ENCODE peak calls at places on chromosomes 1 and 21, in eight cellular contexts. One of them, this sample, is unnamed.
A peak's percentile ranks its signal among the peaks of the same experiment; 100 is the strongest.

GRCh38 chr1:63731117-63732043 is 42.4 kb upstream of the ROR1 start:
- DNase-seq in vagina: peak; percentile 58
- DNase-seq in sigmoid colon: no peak
- DNase-seq in H1: no peak
- DNase-seq in HepG2: no peak
- DNase-seq in transverse colon: peak; percentile 23
- DNase-seq in GM12892: no peak
- DNase-seq in breast epithelium: no peak
- DNase-seq in this sample: no peak

GRCh38 chr1:24856787-24857527 is 73.1 kb downstream of the RUNX3 start:
- DNase-seq in vagina: no peak
- DNase-seq in sigmoid colon: no peak
- DNase-seq in H1: no peak
- DNase-seq in HepG2: no peak
- DNase-seq in transverse colon: no peak
- DNase-seq in GM12892: no peak
- DNase-seq in breast epithelium: no peak
- DNase-seq in this sample: no peak

GRCh38 chr1:228236744-228237143 is 28.9 kb downstream of the OBSCN start:
- DNase-seq in vagina: no peak
- DNase-seq in sigmoid colon: no peak
- DNase-seq in H1: no peak
- DNase-seq in HepG2: peak; percentile 55
- DNase-seq in transverse colon: peak; percentile 64
- DNase-seq in GM12892: no peak
- DNase-seq in breast epithelium: no peak
- DNase-seq in this sample: no peak

GRCh38 chr1:183883629-183884028 is 78.7 kb downstream of the RGL1 start:
- DNase-seq in vagina: no peak
- DNase-seq in sigmoid colon: no peak
- DNase-seq in H1: no peak
- DNase-seq in HepG2: no peak
- DNase-seq in transverse colon: peak; percentile 14
- DNase-seq in GM12892: no peak
- DNase-seq in breast epithelium: no peak
- DNase-seq in this sample: no peak

GRCh38 chr1:220221670-220222069 is 50.6 kb downstream of the RAB3GAP2 start:
- DNase-seq in vagina: no peak
- DNase-seq in sigmoid colon: no peak
- DNase-seq in H1: no peak
- DNase-seq in HepG2: no peak
- DNase-seq in transverse colon: no peak
- DNase-seq in GM12892: no peak
- DNase-seq in breast epithelium: no peak
- DNase-seq in this sample: no peak

GRCh38 chr1:25197235-25197930 is 34.9 kb downstream of the SYF2 start:
- DNase-seq in vagina: no peak
- DNase-seq in sigmoid colon: no peak
- DNase-seq in H1: no peak
- DNase-seq in HepG2: peak; percentile 72
- DNase-seq in transverse colon: no peak
- DNase-seq in GM12892: no peak
- DNase-seq in breast epithelium: no peak
- DNase-seq in this sample: no peak

GRCh38 chr1:244863491-244864252 is 671 bp downstream of the HNRNPU start:
- DNase-seq in vagina: no peak
- DNase-seq in sigmoid colon: no peak
- DNase-seq in H1: no peak
- DNase-seq in HepG2: no peak
- DNase-seq in transverse colon: peak; percentile 45
- DNase-seq in GM12892: no peak
- DNase-seq in breast epithelium: peak; percentile 38
- DNase-seq in this sample: peak; percentile 21

GRCh38 chr1:14366361-14367018 is 232.0 kb upstream of the KAZN start:
- DNase-seq in vagina: no peak
- DNase-seq in sigmoid colon: no peak
- DNase-seq in H1: no peak
- DNase-seq in HepG2: no peak
- DNase-seq in transverse colon: no peak
- DNase-seq in GM12892: no peak
- DNase-seq in breast epithelium: no peak
- DNase-seq in this sample: no peak

GRCh38 chr21:41431788-41432548 is 5.9 kb downstream of the MX1 start:
- DNase-seq in vagina: peak; percentile 77
- DNase-seq in sigmoid colon: no peak
- DNase-seq in H1: no peak
- DNase-seq in HepG2: no peak
- DNase-seq in transverse colon: peak; percentile 61
- DNase-seq in GM12892: peak; percentile 27
- DNase-seq in breast epithelium: no peak
- DNase-seq in this sample: no peak

GRCh38 chr1:56309065-56309464 is 270.3 kb downstream of the PLPP3 start:
- DNase-seq in vagina: no peak
- DNase-seq in sigmoid colon: no peak
- DNase-seq in H1: no peak
- DNase-seq in HepG2: no peak
- DNase-seq in transverse colon: no peak
- DNase-seq in GM12892: no peak
- DNase-seq in breast epithelium: no peak
- DNase-seq in this sample: no peak

GRCh38 chr21:21003701-21004100 is 5.5 kb downstream of the NCAM2 start:
- DNase-seq in vagina: no peak
- DNase-seq in sigmoid colon: no peak
- DNase-seq in H1: no peak
- DNase-seq in HepG2: peak; percentile 29
- DNase-seq in transverse colon: no peak
- DNase-seq in GM12892: no peak
- DNase-seq in breast epithelium: no peak
- DNase-seq in this sample: no peak

GRCh38 chr1:170668301-170668789 is 4.4 kb downstream of the PRRX1 start:
- DNase-seq in vagina: no peak
- DNase-seq in sigmoid colon: no peak
- DNase-seq in H1: no peak
- DNase-seq in HepG2: no peak
- DNase-seq in transverse colon: no peak
- DNase-seq in GM12892: no peak
- DNase-seq in breast epithelium: no peak
- DNase-seq in this sample: no peak

GRCh38 chr1:84907095-84907827 is 14.3 kb upstream of the LPAR3 start:
- DNase-seq in vagina: no peak
- DNase-seq in sigmoid colon: no peak
- DNase-seq in H1: no peak
- DNase-seq in HepG2: no peak
- DNase-seq in transverse colon: no peak
- DNase-seq in GM12892: no peak
- DNase-seq in breast epithelium: no peak
- DNase-seq in this sample: no peak

GRCh38 chr1:179876289-179876715 is 1.3 kb downstream of the TOR1AIP2 start:
- DNase-seq in vagina: no peak
- DNase-seq in sigmoid colon: no peak
- DNase-seq in H1: no peak
- DNase-seq in HepG2: peak; percentile 73
- DNase-seq in transverse colon: peak; percentile 10
- DNase-seq in GM12892: no peak
- DNase-seq in breast epithelium: no peak
- DNase-seq in this sample: peak; percentile 16

GRCh38 chr1:7954683-7955082 is 6.8 kb upstream of the PARK7 start:
- DNase-seq in vagina: no peak
- DNase-seq in sigmoid colon: no peak
- DNase-seq in H1: no peak
- DNase-seq in HepG2: no peak
- DNase-seq in transverse colon: no peak
- DNase-seq in GM12892: no peak
- DNase-seq in breast epithelium: no peak
- DNase-seq in this sample: no peak

GRCh38 chr1:7948950-7949349 is 8.3 kb upstream of the TNFRSF9 start:
- DNase-seq in vagina: no peak
- DNase-seq in sigmoid colon: no peak
- DNase-seq in H1: no peak
- DNase-seq in HepG2: no peak
- DNase-seq in transverse colon: no peak
- DNase-seq in GM12892: no peak
- DNase-seq in breast epithelium: no peak
- DNase-seq in this sample: no peak

GRCh38 chr1:7956218-7957032 is 5.1 kb upstream of the PARK7 start:
- DNase-seq in vagina: no peak
- DNase-seq in sigmoid colon: no peak
- DNase-seq in H1: no peak
- DNase-seq in HepG2: no peak
- DNase-seq in transverse colon: no peak
- DNase-seq in GM12892: no peak
- DNase-seq in breast epithelium: no peak
- DNase-seq in this sample: no peak

DNA sequence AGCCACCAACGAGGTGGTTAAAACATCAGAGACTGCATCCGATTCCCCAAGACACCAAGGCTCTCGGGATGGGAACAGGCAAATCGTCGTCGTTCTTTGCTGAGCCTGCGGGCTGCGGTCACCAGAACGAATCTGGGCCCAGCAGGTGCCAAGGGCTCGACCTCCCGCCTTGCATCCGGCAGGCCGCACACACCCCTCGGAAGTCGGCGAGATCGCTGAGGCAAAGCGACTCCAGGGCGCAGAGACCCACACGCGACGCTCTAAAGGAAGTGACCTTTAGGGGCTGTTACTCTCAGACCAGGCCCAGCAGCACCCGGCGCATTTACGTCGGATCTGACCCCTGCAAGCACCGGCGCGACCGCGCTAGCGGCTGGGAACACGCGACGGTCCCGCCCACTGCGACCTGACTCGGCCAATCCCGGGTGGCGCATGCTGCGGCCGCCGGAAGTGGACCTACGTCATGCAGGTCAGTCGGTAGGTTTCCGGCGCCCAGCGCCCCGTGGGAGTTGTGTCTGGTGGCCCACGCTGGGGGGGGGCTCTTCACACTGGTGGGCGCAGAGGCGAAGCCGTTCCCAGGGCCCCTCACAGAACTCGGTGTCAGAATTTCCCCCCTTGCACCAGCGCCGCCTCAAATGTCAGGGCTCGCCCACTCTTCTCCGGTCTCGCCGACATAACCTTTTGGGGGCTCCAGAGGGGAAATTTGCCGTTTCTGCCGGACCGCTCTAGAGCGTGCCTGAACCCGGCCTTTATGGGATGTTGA is 7.5 kb upstream of the PARK7 start:
- DNase-seq in vagina: no peak
- DNase-seq in sigmoid colon: peak; percentile 98
- DNase-seq in H1: peak; percentile 53
- DNase-seq in HepG2: peak; percentile 82
- DNase-seq in transverse colon: peak; percentile 96
- DNase-seq in GM12892: peak; percentile 77
- DNase-seq in breast epithelium: peak; percentile 91
- DNase-seq in this sample: peak; percentile 85
- TF ChIP-seq POLR2AphosphoS5 in vagina: peak; percentile 88
- TF ChIP-seq POLR2AphosphoS5 in sigmoid colon: peak; percentile 90
- TF ChIP-seq POLR2AphosphoS5 in H1: no peak
- TF ChIP-seq POLR2AphosphoS5 in HepG2: peak; percentile 57
- TF ChIP-seq POLR2AphosphoS5 in transverse colon: peak; percentile 88
- TF ChIP-seq POLR2AphosphoS5 in GM12892: peak; percentile 69
- TF ChIP-seq POLR2AphosphoS5 in breast epithelium: peak; percentile 80
- TF ChIP-seq POLR2AphosphoS5 in this sample: peak; percentile 88

DNA sequence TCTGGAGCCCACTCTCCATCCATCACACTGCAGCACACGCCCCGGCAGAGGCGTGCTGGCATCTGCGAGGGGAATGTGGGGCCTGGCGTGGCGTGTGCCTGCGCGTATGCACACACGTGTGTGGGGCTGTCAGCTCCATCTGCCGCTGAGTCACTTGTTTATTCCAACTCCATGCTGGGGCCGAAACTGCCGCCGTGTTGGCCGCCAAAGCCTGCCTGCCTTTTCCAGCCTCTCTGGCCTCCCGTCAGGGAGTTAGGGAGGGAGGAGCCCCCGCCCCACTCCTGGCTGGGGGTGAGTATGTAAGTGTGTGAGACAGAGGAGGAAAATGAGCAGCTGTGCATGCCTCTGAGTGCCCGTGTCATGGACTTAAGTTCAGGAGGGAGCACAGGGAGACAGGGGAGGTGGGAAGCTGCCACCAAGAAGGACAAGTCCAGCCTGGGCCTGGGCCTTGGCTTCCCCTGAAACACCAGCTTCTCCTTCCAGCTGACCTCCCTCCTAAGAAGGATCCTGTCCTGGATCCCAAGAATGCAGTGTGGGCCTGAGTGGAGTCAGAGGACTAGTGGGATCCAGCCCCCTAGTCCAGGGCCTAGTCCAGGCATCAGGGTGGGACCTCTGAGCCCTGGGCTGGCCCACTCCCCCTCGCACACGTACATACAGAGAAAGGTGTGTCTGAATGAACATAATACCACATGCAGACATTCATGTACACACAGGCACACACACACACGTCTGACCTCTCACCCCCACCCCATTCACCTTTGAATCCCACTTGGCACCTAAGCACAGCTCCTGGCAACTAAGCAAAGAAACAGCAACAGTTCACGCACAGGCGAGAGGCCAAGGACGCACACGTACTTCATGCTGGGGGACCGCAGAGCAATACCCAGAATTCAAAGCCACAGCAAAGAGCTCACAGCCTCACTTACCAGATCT is 24.7 kb downstream of the MEF2D start:
- DNase-seq in vagina: no peak
- DNase-seq in sigmoid colon: peak; percentile 99
- DNase-seq in H1: no peak
- DNase-seq in HepG2: peak; percentile 34
- DNase-seq in transverse colon: peak; percentile 81
- DNase-seq in GM12892: no peak
- DNase-seq in breast epithelium: peak; percentile 60
- DNase-seq in this sample: peak; percentile 48
- TF ChIP-seq POLR2AphosphoS5 in vagina: peak; percentile 92
- TF ChIP-seq POLR2AphosphoS5 in sigmoid colon: peak; percentile 98
- TF ChIP-seq POLR2AphosphoS5 in H1: no peak
- TF ChIP-seq POLR2AphosphoS5 in HepG2: no peak
- TF ChIP-seq POLR2AphosphoS5 in transverse colon: peak; percentile 85
- TF ChIP-seq POLR2AphosphoS5 in GM12892: peak; percentile 32
- TF ChIP-seq POLR2AphosphoS5 in breast epithelium: peak; percentile 81
- TF ChIP-seq POLR2AphosphoS5 in this sample: peak; percentile 75

DNA sequence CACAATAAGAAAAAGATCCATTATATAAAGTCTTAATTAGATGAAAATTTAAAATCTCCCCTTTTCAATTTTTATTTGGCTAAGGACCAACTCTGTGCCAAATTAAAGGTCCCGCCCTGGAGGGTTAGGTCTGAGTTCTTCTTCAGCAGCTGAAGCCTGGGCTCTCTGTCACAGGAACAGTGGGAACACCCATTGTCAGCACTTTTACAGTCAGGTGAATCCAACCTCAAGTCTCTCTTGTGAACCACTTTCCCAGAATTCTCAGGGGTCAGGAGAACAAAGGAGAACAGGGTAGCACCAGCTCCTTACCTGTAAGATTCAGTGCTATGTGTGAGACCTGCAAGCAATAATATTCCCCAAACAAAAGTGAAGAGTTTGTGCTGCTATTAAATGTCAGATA is 25.1 kb upstream of the HJV start:
- DNase-seq in vagina: no peak
- DNase-seq in sigmoid colon: no peak
- DNase-seq in H1: no peak
- DNase-seq in HepG2: no peak
- DNase-seq in transverse colon: no peak
- DNase-seq in GM12892: no peak
- DNase-seq in breast epithelium: no peak
- DNase-seq in this sample: no peak
- TF ChIP-seq POLR2AphosphoS5 in vagina: no peak
- TF ChIP-seq POLR2AphosphoS5 in sigmoid colon: no peak
- TF ChIP-seq POLR2AphosphoS5 in H1: no peak
- TF ChIP-seq POLR2AphosphoS5 in HepG2: no peak
- TF ChIP-seq POLR2AphosphoS5 in transverse colon: no peak
- TF ChIP-seq POLR2AphosphoS5 in GM12892: no peak
- TF ChIP-seq POLR2AphosphoS5 in breast epithelium: no peak
- TF ChIP-seq POLR2AphosphoS5 in this sample: no peak

GRCh38 chr1:1927751-1928150 is 8.7 kb upstream of the TMEM52 start:
- DNase-seq in vagina: no peak
- DNase-seq in sigmoid colon: no peak
- DNase-seq in H1: no peak
- DNase-seq in HepG2: no peak
- DNase-seq in transverse colon: peak; percentile 8
- DNase-seq in GM12892: no peak
- DNase-seq in breast epithelium: no peak
- DNase-seq in this sample: no peak
- TF ChIP-seq POLR2AphosphoS5 in vagina: no peak
- TF ChIP-seq POLR2AphosphoS5 in sigmoid colon: no peak
- TF ChIP-seq POLR2AphosphoS5 in H1: no peak
- TF ChIP-seq POLR2AphosphoS5 in HepG2: no peak
- TF ChIP-seq POLR2AphosphoS5 in transverse colon: no peak
- TF ChIP-seq POLR2AphosphoS5 in GM12892: no peak
- TF ChIP-seq POLR2AphosphoS5 in breast epithelium: no peak
- TF ChIP-seq POLR2AphosphoS5 in this sample: no peak